ENCODE peak calls at places on chromosomes 11 and 22, in eight cellular contexts. Y is epithelial cell of esophagus, R is neural crest cell, D is HFF-Myc, Z is astrocyte of the cerebellum, Q is K562, A is cardiac fibroblast, S is CD14-positive monocyte. O is an unnamed sample.

GRCh38 chr22:38401336-38402084 is 53.5 kb downstream of the KCNJ4 start:
- DNase-seq in Y (no peak), R (no peak), D (no peak), Z (no peak), Q (peak), A (no peak), S (no peak), O (no peak)

GRCh38 chr22:17917490-17917983 is 106.8 kb downstream of the MICAL3 start:
- DNase-seq in Y (peak), R (no peak), D (no peak), Z (no peak), Q (peak), A (no peak), S (no peak), O (no peak)

GRCh38 chr11:67664696-67665536 is 9.5 kb downstream of the ALDH3B2 start:
- DNase-seq in Y (no peak), R (no peak), D (no peak), Z (no peak), Q (peak), A (no peak), S (no peak), O (peak)

GRCh38 chr11:15177491-15177890 is 62.8 kb downstream of the INSC start:
- DNase-seq in Y (no peak), R (no peak), D (no peak), Z (no peak), Q (no peak), A (no peak), S (no peak), O (no peak)

GRCh38 chr11:6599449-6599848 is 4.0 kb downstream of the RRP8 start:
- DNase-seq in Y (no peak), R (no peak), D (no peak), Z (no peak), Q (no peak), A (no peak), S (no peak), O (no peak)

GRCh38 chr11:4068962-4069361 is 25.6 kb upstream of the RRM1 start:
- DNase-seq in Y (no peak), R (no peak), D (no peak), Z (no peak), Q (no peak), A (peak), S (no peak), O (no peak)

GRCh38 chr22:29706493-29706892 is 13.3 kb upstream of the CABP7 start:
- DNase-seq in Y (no peak), R (no peak), D (no peak), Z (no peak), Q (no peak), A (no peak), S (peak), O (no peak)

GRCh38 chr11:102287963-102288744 is 29.1 kb upstream of the BIRC3 start:
- DNase-seq in Y (peak), R (peak), D (peak), Z (peak), Q (peak), A (peak), S (peak), O (no peak)

GRCh38 chr11:121557348-121557747 is 104.6 kb upstream of the SORL1-AS1 start:
- DNase-seq in Y (no peak), R (no peak), D (no peak), Z (peak), Q (no peak), A (no peak), S (no peak), O (no peak)

GRCh38 chr11:6737872-6738466 is 33.8 kb downstream of the OR2AG2 start:
- DNase-seq in Y (peak), R (peak), D (peak), Z (no peak), Q (peak), A (peak), S (no peak), O (no peak)

DNA sequence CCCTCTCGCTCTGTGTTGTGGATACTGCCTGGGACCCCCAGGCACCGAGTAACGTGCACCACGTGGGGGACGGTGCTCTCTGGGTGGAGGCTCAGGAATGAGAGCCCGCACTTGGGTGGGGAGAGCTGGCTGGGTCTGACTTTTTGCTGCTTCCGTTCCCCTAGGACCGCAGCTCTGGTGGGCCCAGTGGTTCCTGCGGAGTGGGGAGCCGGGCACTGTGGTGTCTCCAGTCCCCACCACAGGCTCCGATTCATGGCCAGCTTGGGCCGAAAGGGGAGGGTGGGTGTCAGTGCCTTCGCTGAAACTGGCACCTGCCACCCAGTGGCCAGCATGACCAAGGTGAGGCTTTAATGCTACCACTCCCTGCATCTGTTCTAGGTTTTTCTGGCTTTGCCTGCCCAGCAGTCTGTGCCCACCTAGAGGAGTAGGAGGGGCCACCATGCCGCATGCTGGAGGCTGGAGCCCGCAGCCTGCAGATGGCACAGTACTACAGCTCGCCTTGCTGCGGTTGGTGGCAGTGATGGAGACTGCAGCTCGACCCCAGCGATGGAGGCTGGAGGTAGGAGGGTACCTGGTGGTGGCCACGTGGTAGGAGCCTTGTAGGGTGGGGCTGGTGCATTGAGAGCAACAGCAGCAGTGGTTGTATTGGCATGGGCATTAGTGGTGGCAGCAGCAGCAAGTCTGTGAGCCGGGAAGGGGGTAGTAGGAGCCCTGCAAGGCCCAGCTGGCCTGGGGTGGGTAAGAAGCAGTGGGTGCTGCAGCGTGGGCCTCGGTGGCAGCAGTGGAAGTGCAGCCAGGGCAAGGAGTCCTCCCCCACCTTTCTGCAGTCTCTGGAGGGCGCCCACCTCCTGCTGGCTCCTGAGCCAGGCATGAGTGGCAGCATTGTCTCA is 118.8 kb upstream of the VPREB1 start:
- DNase-seq in Y (no peak), R (no peak), D (no peak), Z (no peak), Q (no peak), A (no peak), S (no peak), O (no peak)
- TF ChIP-seq CTCF in Y (no peak), R (no peak), D (no peak), Z (no peak), Q (no peak), A (no peak), S (no peak), O (no peak)

GRCh38 chr11:38788591-38788990 is 2190.6 kb upstream of the RAG2 start:
- DNase-seq in Y (no peak), R (no peak), D (no peak), Z (peak), Q (no peak), A (peak), S (no peak), O (no peak)

GRCh38 chr11:38795027-38795426 is 2197.0 kb upstream of the RAG2 start:
- DNase-seq in Y (no peak), R (no peak), D (no peak), Z (no peak), Q (no peak), A (no peak), S (no peak), O (no peak)

DNA sequence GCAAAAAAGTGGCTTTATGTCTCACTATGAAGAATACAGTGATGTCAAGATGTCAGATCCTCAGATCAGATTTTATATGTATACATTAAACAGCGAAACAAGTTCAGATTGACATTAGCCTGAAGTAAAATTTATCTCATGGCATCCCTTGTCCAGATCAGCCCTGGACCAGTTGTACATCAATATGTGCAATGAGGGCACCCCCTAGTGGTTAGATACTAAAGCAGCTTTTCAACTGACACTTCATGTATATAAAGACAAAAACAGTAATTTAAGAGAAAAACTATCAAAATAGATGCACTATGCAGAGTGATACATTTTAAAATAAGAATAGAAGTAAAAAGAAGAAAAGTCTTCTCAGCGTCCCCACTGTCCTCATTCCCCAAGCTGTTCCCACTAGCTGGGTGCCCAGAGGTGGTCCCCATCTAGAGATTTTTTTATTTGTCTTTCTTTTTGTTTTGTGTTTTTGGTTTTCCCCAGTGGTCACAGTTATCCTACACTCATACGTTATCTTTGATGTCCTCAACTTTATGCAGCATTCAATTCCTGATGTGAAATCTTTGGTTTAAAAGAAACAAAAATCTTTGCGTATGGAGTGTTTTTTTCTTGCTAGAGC is 2193.4 kb upstream of the RAG2 start:
- DNase-seq in Y (peak), R (peak), D (peak), Z (peak), Q (peak), A (peak), S (no peak), O (no peak)
- TF ChIP-seq CTCF in Y (peak), R (peak), D (peak), Z (peak), Q (peak), A (peak), S (peak), O (peak)

DNA sequence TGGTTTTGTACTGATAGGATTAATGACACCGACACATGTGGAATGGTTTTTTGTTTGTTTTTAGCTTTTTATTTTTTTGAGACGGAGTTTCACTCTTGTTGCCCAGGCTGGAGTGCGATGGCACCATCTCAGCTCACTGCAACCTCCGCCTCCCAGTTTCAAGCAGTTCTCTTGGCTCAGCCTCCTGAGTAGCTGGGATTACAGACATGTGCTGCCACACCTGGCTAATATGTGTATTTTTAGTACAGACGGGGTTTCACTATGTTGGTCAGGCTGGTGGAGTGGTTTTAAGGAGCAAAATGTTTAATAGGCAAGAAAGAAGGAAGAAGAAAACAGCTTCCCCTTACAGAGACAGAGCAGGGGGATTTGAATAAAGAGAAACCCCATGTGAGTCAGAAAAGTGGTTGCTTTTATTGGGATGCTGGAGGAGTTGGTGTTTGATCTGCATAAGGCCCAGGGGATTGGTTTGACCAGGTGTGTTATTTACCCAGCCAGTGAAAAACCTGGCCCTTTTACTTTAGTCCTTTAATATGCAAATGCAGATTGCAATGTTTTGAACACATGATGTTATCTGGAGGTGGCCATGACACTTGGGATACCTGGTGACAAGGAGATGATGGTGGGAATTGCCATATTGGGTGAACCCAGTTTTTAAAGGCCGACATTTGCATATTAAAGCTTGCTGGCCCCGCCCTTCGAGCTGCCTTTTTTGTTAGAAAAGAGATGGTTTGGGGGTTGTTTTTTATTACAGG is 24.3 kb downstream of the SUSD2 start:
- DNase-seq in Y (no peak), R (no peak), D (no peak), Z (no peak), Q (no peak), A (no peak), S (no peak), O (no peak)
- TF ChIP-seq CTCF in Y (peak), R (no peak), D (no peak), Z (no peak), Q (no peak), A (no peak), S (no peak), O (no peak)

GRCh38 chr11:72015511-72016061 is 16.9 kb downstream of the IL18BP start:
- DNase-seq in Y (peak), R (no peak), D (no peak), Z (no peak), Q (no peak), A (peak), S (no peak), O (no peak)
- TF ChIP-seq CTCF in Y (peak), R (peak), D (peak), Z (peak), Q (peak), A (peak), S (peak), O (peak)

GRCh38 chr11:76444384-76445121 is at the start of gene EMSY:
- DNase-seq in Y (peak), R (peak), D (peak), Z (peak), Q (peak), A (peak), S (peak), O (peak)

GRCh38 chr11:76444065-76444383 is 794 bp upstream of the EMSY start:
- DNase-seq in Y (no peak), R (no peak), D (peak), Z (no peak), Q (no peak), A (no peak), S (no peak), O (no peak)

GRCh38 chr11:76448506-76448905 is 3.7 kb downstream of the EMSY start:
- DNase-seq in Y (no peak), R (no peak), D (no peak), Z (no peak), Q (no peak), A (no peak), S (no peak), O (no peak)

GRCh38 chr11:76443254-76443935 is 1.4 kb upstream of the EMSY start:
- DNase-seq in Y (peak), R (no peak), D (no peak), Z (no peak), Q (peak), A (peak), S (no peak), O (no peak)

GRCh38 chr11:76445122-76446084 is 585 bp downstream of the EMSY start:
- DNase-seq in Y (peak), R (peak), D (peak), Z (peak), Q (peak), A (peak), S (peak), O (no peak)
- TF ChIP-seq CTCF in Y (peak), R (peak), D (no peak), Z (no peak), Q (no peak), A (peak), S (no peak), O (peak)

DNA sequence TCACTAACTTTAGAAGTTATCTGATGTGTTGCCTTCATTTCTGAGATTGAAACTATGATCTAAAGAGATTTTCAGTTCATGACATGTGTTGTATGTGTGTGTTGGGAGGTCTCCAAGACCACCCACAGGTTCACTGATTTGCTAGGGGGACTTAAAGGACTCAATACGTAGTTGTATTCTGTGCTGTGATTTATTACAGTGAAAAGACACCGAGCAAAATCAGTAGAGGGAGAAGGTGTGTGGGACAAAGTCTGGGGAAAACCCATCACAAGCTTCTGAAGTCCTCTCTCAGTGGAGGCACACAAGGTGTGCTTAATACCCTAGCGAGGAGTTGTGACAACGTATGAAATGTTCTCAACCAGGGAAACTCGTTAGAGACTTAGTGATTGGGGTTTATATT is 35.6 kb downstream of the RNF169 start:
- DNase-seq in Y (no peak), R (no peak), D (no peak), Z (no peak), Q (no peak), A (no peak), S (no peak), O (no peak)
- TF ChIP-seq CTCF in Y (no peak), R (no peak), D (no peak), Z (no peak), Q (no peak), A (no peak), S (no peak), O (no peak)

GRCh38 chr22:48222742-48223487 is 1460.5 kb downstream of the TBC1D22A start:
- DNase-seq in Y (no peak), R (no peak), D (no peak), Z (no peak), Q (no peak), A (no peak), S (no peak), O (no peak)
- TF ChIP-seq CTCF in Y (no peak), R (no peak), D (no peak), Z (no peak), Q (no peak), A (no peak), S (no peak), O (no peak)